ENCODE peak calls at places on chromosome 1, in ten cellular contexts. J is AG09309; W is naive thymus-derived CD4-positive, alpha-beta T cell; R is endodermal cell; G is heart right ventricle; F is GM23248; K is CD8-positive, alpha-beta memory T cell; U is foreskin fibroblast; E is small intestine; O is AG04450. L is an unnamed sample.

GRCh38 chr1:162926906-162927305 is 65.9 kb upstream of the CCDC190 start:
- DNase-seq in J (no peak), W (no peak), R (no peak), G (no peak), F (no peak), K (no peak), U (no peak), E (no peak), O (no peak), L (no peak)

GRCh38 chr1:39470040-39470439 is 21.4 kb upstream of the BMP8A start:
- DNase-seq in J (no peak), W (no peak), R (no peak), G (no peak), F (no peak), K (no peak), U (no peak), E (no peak), O (no peak), L (no peak)

GRCh38 chr1:62109124-62109523 is 85.5 kb upstream of the L1TD1 start:
- DNase-seq in J (no peak), W (no peak), R (no peak), G (no peak), F (no peak), K (no peak), U (no peak), E (no peak), O (no peak), L (no peak)

GRCh38 chr1:91742848-91743292 is 143.1 kb downstream of the TGFBR3 start:
- DNase-seq in J (no peak), W (no peak), R (no peak), G (no peak), F (peak; percentile 71), K (no peak), U (no peak), E (no peak), O (no peak), L (no peak)

GRCh38 chr1:182698977-182699672 is 14.7 kb upstream of the RGS8 start:
- DNase-seq in J (no peak), W (no peak), R (no peak), G (peak; percentile 59), F (no peak), K (no peak), U (no peak), E (no peak), O (no peak), L (no peak)

GRCh38 chr1:119947468-119947867 is 51.2 kb upstream of the ADAM30 start:
- DNase-seq in J (peak; percentile 75), W (no peak), R (no peak), G (no peak), F (peak; percentile 95), K (no peak), U (peak; percentile 91), E (no peak), O (peak; percentile 81), L (no peak)

GRCh38 chr1:198400063-198400462 is 140.4 kb downstream of the ATP6V1G3 start:
- DNase-seq in J (no peak), W (no peak), R (no peak), G (no peak), F (no peak), K (no peak), U (no peak), E (no peak), O (no peak), L (no peak)

GRCh38 chr1:209633335-209633997 is 18.8 kb downstream of the LAMB3 start:
- DNase-seq in J (no peak), W (no peak), R (no peak), G (no peak), F (peak; percentile 45), K (no peak), U (no peak), E (no peak), O (no peak), L (no peak)

GRCh38 chr1:43831866-43832654 is 101.5 kb upstream of the ARTN start:
- DNase-seq in J (no peak), W (peak; percentile 3), R (no peak), G (no peak), F (no peak), K (no peak), U (no peak), E (no peak), O (no peak), L (peak; percentile 80)

GRCh38 chr1:223711838-223712183 is 528 bp upstream of the CAPN2 start:
- DNase-seq in J (no peak), W (no peak), R (no peak), G (no peak), F (no peak), K (peak; percentile 53), U (no peak), E (no peak), O (no peak), L (no peak)
- H3K4me3 ChIP-seq in J (peak overlapping the region; percentile 32), W (peak overlapping the region; percentile 61), R (peak overlapping the region; percentile 92), G (peak overlapping the region; percentile 62), F (peak overlapping the region; percentile 89), K (peak overlapping the region; percentile 78), U (peak overlapping the region; percentile 48), E (peak overlapping the region; percentile 86), O (peak overlapping the region; percentile 52), L (no peak overlapping the region)

DNA sequence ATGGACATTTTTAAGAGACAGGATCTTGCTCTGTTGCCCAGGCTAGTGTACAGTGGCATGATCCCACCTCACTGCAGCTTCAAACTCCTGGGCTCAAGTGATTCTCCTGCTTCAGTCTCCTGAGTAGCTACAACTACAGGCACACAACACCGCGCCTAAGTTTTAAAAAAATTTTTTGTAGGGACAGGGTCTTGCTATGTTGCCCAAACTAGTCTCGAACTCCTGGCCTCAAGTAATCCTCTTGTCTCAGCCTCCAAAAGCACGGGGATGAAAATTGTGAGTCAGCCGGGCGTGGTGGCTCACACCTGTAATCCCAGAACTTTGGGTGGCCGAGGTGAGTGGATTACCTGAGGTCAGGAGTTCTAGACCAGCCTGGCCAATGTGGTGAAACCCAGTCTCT is 20.4 kb downstream of the MYSM1 start:
- DNase-seq in J (no peak), W (no peak), R (no peak), G (no peak), F (no peak), K (no peak), U (no peak), E (no peak), O (no peak), L (no peak)
- H3K4me3 ChIP-seq in J (no peak overlapping the region), W (no peak overlapping the region), R (no peak overlapping the region), G (no peak overlapping the region), F (no peak overlapping the region), K (no peak overlapping the region), U (no peak overlapping the region), E (no peak overlapping the region), O (no peak overlapping the region), L (no peak overlapping the region)

DNA sequence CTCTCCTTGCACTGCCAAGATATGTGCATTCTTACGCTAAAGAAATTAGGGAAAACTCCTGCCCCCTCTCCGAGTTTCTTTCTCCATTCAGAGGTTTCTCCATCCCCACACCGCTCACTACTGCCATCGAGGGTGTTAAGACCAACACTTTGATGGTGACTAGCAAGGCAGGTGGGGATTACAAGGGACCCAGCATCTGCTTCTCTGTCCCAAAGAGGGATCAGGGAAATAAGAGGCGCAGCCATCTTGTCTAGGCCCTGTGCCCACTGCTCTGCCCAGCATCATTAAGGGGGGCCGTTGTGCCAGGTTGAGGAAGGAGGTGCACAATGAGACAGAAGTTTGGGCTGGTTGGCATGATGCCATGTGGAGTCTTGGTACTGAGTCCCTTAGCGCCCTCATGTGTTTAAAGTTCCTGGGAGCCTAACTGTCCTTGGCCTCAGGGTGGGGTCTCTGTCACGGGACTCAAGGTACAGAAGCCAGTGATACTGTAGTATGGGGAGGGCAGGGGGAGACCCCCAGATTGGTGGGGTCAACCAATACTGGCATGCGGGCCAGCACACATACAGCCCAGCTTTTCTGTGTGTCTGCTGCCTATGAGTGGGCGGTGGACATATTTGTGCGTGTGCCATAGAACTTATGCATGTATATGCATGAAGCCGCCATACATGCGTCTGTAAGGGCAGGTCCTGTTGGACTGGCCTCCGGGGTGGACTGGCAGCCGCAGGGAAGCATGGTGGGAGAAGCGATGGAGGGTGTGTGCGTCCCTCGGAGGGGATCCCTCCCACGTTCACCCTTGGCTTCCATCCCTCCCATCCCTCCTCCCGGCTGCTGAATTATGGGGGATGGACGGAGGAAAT is 5.5 kb downstream of the EFNA3 start:
- DNase-seq in J (no peak), W (peak; percentile 41), R (peak; percentile 53), G (no peak), F (peak; percentile 61), K (peak; percentile 58), U (no peak), E (peak; percentile 58), O (no peak), L (no peak)
- H3K4me3 ChIP-seq in J (peak overlapping the region; percentile 90), W (peak overlapping the region; percentile 97), R (peak overlapping the region; percentile 93), G (peak overlapping the region; percentile 76), F (peak overlapping the region; percentile 84), K (peak overlapping the region; percentile 99), U (peak overlapping the region; percentile 94), E (no peak overlapping the region), O (peak overlapping the region; percentile 86), L (peak overlapping the region; percentile 75)

GRCh38 chr1:2446861-2447260 is 29.2 kb upstream of the PLCH2 start:
- DNase-seq in J (no peak), W (no peak), R (no peak), G (no peak), F (no peak), K (no peak), U (no peak), E (no peak), O (no peak), L (no peak)

GRCh38 chr1:2446394-2446793 is 29.7 kb upstream of the PLCH2 start:
- DNase-seq in J (no peak), W (no peak), R (no peak), G (no peak), F (no peak), K (no peak), U (no peak), E (no peak), O (no peak), L (no peak)

GRCh38 chr1:2448098-2448445 is 28.0 kb upstream of the PLCH2 start:
- DNase-seq in J (no peak), W (no peak), R (no peak), G (no peak), F (peak; percentile 38), K (no peak), U (no peak), E (no peak), O (no peak), L (no peak)

GRCh38 chr1:2445823-2446215 is 30.3 kb upstream of the PLCH2 start:
- DNase-seq in J (no peak), W (no peak), R (no peak), G (no peak), F (no peak), K (no peak), U (no peak), E (no peak), O (no peak), L (no peak)

GRCh38 chr1:2447274-2448097 is 28.6 kb upstream of the PLCH2 start:
- DNase-seq in J (no peak), W (no peak), R (no peak), G (no peak), F (no peak), K (no peak), U (no peak), E (no peak), O (no peak), L (no peak)
- H3K4me3 ChIP-seq in J (no peak overlapping the region), W (no peak overlapping the region), R (no peak overlapping the region), G (no peak overlapping the region), F (no peak overlapping the region), K (no peak overlapping the region), U (no peak overlapping the region), E (no peak overlapping the region), O (no peak overlapping the region), L (no peak overlapping the region)

GRCh38 chr1:4027492-4028138 is 127.5 kb upstream of the C1orf174 start:
- DNase-seq in J (no peak), W (no peak), R (peak; percentile 72), G (no peak), F (no peak), K (no peak), U (no peak), E (no peak), O (no peak), L (no peak)
- H3K4me3 ChIP-seq in J (no peak overlapping the region), W (no peak overlapping the region), R (no peak overlapping the region), G (no peak overlapping the region), F (no peak overlapping the region), K (no peak overlapping the region), U (no peak overlapping the region), E (no peak overlapping the region), O (no peak overlapping the region), L (no peak overlapping the region)

L was measured in Jurkat, Clone E6-1.